ENCODE peak calls at places on chromosomes 1 and 21, in seven cellular contexts. L is left lung; U is activated CD8-positive, alpha-beta memory T cell treated with anti-CD3 and anti-CD28 coated beads for 1 hour; P is anterior cingulate cortex; H is T-helper 9 cell; F is posterior cingulate gyrus; N is dermis microvascular lymphatic vessel endothelial cell. J is an unnamed sample.

GRCh38 chr1:50603274-50604271 is 180.3 kb upstream of the DMRTA2 start:
- DNase-seq in N (peak), P (no peak), H (no peak), F (no peak), U (no peak), L (no peak), J (no peak)

GRCh38 chr1:14855278-14855677 is 256.8 kb downstream of the KAZN start:
- DNase-seq in L (no peak), P (no peak), U (no peak), H (no peak), N (no peak), F (no peak), J (no peak)

GRCh38 chr21:43985690-43986251 is 26.3 kb upstream of the TRAPPC10 start:
- DNase-seq in P (no peak), H (no peak), U (no peak), F (no peak), L (no peak), N (no peak), J (no peak)

GRCh38 chr1:119010201-119010600 is 22.1 kb upstream of the TBX15 start:
- DNase-seq in H (no peak), F (no peak), U (no peak), N (no peak), L (no peak), P (no peak), J (no peak)

GRCh38 chr1:54886724-54887664 is at the start of gene DHCR24:
- DNase-seq in L (peak), P (peak), F (peak), H (peak), U (peak), N (peak), J (peak)

GRCh38 chr1:38287036-38287435 is 240.4 kb upstream of the POU3F1 start:
- DNase-seq in H (no peak), P (no peak), L (no peak), U (no peak), F (no peak), N (no peak), J (no peak)

GRCh38 chr1:228860911-228861829 is 125.9 kb downstream of the RHOU start:
- DNase-seq in F (no peak), L (no peak), H (no peak), P (no peak), N (no peak), U (no peak), J (no peak)

GRCh38 chr1:47692196-47692595 is 254.4 kb downstream of the FOXD2 start:
- DNase-seq in H (no peak), F (no peak), U (no peak), P (no peak), N (no peak), L (no peak), J (no peak)

GRCh38 chr1:154448271-154448905 is 43.2 kb downstream of the IL6R start:
- DNase-seq in L (no peak), H (no peak), P (no peak), F (no peak), N (no peak), U (no peak), J (no peak)

GRCh38 chr1:58779837-58780585 is 3.8 kb downstream of the JUN start:
- DNase-seq in P (no peak), F (no peak), H (no peak), N (peak), U (no peak), L (peak), J (no peak)

GRCh38 chr21:31728191-31728590 is 3.7 kb downstream of the SCAF4 start:
- DNase-seq in P (no peak), F (no peak), H (no peak), U (no peak), N (no peak), L (no peak), J (no peak)

GRCh38 chr1:86154581-86155060 is 2.0 kb downstream of the COL24A1 start:
- DNase-seq in L (no peak), H (no peak), F (peak), N (no peak), P (no peak), U (no peak), J (no peak)

GRCh38 chr1:187985897-187986654 is 1157.3 kb downstream of the PLA2G4A start:
- DNase-seq in L (no peak), H (no peak), F (no peak), P (no peak), U (no peak), N (peak), J (no peak)

GRCh38 chr1:6094246-6094645 is 48.6 kb downstream of the KCNAB2 start:
- DNase-seq in H (no peak), U (no peak), P (no peak), L (no peak), N (no peak), F (no peak), J (no peak)

GRCh38 chr1:156368889-156369684 is at the start of gene RHBG:
- DNase-seq in F (no peak), H (no peak), L (peak), N (no peak), U (no peak), P (no peak), J (no peak)

GRCh38 chr1:183850852-183851251 is 45.9 kb downstream of the RGL1 start:
- DNase-seq in N (no peak), U (no peak), P (no peak), L (no peak), H (no peak), F (no peak), J (no peak)

GRCh38 chr1:18668750-18669404 is 38.2 kb downstream of the PAX7 start:
- DNase-seq in F (no peak), L (peak), P (no peak), U (no peak), N (no peak), H (no peak), J (no peak)

GRCh38 chr21:37435120-37435519 is 68.5 kb downstream of the DYRK1A start:
- DNase-seq in P (no peak), F (peak), H (no peak), N (peak), U (no peak), L (no peak), J (no peak)

GRCh38 chr1:161165742-161166668 is at the start of gene PPOX:
- DNase-seq in H (peak), P (peak), N (peak), F (peak), U (peak), L (peak), J (peak)

GRCh38 chr1:65395887-65396612 is 24.4 kb upstream of the LEPR start:
- DNase-seq in P (no peak), H (no peak), F (no peak), L (no peak), U (no peak), N (no peak), J (no peak)

GRCh38 chr1:206112600-206113301 is 4.4 kb downstream of the AVPR1B start:
- DNase-seq in L (peak), U (no peak), H (no peak), F (no peak), P (no peak), N (no peak), J (no peak)

GRCh38 chr21:45986316-45987051 is 4.9 kb downstream of the COL6A1 start:
- DNase-seq in F (no peak), P (no peak), U (no peak), H (no peak), N (no peak), L (peak), J (no peak)

GRCh38 chr1:6105218-6105679 is 59.6 kb downstream of the KCNAB2 start:
- DNase-seq in H (no peak), U (no peak), P (no peak), F (no peak), N (no peak), L (no peak), J (no peak)

GRCh38 chr1:108129999-108130398 is 70.1 kb downstream of the SLC25A24 start:
- DNase-seq in U (no peak), H (no peak), F (no peak), L (no peak), P (no peak), N (no peak), J (no peak)

GRCh38 chr1:59625388-59625787 is 189.4 kb upstream of the HOOK1 start:
- DNase-seq in N (no peak), H (no peak), U (no peak), P (no peak), L (no peak), F (no peak), J (no peak)

GRCh38 chr1:119779869-119780356 is 11.2 kb upstream of the HMGCS2 start:
- DNase-seq in U (no peak), P (no peak), L (peak), F (no peak), N (no peak), H (no peak), J (no peak)

GRCh38 chr1:228465571-228466146 is 21.5 kb upstream of the RNF187 start:
- DNase-seq in P (no peak), H (no peak), L (no peak), F (no peak), U (no peak), N (no peak), J (no peak)

GRCh38 chr1:9400425-9401079 is 107.9 kb downstream of the SPSB1 start:
- DNase-seq in P (no peak), U (no peak), L (no peak), N (no peak), F (no peak), H (no peak), J (no peak)

GRCh38 chr21:39384674-39385298 is 35.9 kb upstream of the HMGN1 start:
- DNase-seq in P (no peak), L (no peak), N (no peak), F (no peak), H (no peak), U (no peak), J (no peak)

GRCh38 chr1:93908394-93909145 is 660 bp downstream of the GCLM start:
- DNase-seq in H (peak), N (no peak), U (peak), P (no peak), F (peak), L (peak), J (peak)

GRCh38 chr1:99786751-99787501 is 20.5 kb upstream of the FRRS1 start:
- DNase-seq in H (no peak), P (no peak), N (no peak), L (no peak), U (no peak), F (no peak), J (no peak)

GRCh38 chr1:210125143-210125542 is 107.5 kb upstream of the SERTAD4 start:
- DNase-seq in F (no peak), P (no peak), L (no peak), H (no peak), U (no peak), N (no peak), J (no peak)

GRCh38 chr1:150869683-150870082 is 6.7 kb downstream of the ARNT start:
- DNase-seq in H (no peak), F (no peak), L (no peak), P (no peak), N (no peak), U (no peak), J (no peak)

GRCh38 chr1:207034998-207035397 is 2.4 kb upstream of the C1orf116 start:
- DNase-seq in U (no peak), H (no peak), N (no peak), P (no peak), L (no peak), F (no peak), J (no peak)

GRCh38 chr1:78627321-78627720 is 7.1 kb downstream of the IFI44L start:
- DNase-seq in N (no peak), P (no peak), H (no peak), U (no peak), L (no peak), F (no peak), J (no peak)

GRCh38 chr1:206890690-206891089 is 6.6 kb upstream of the IL24 start:
- DNase-seq in P (no peak), F (no peak), H (no peak), L (peak), U (no peak), N (peak), J (no peak)

GRCh38 chr1:47876587-47876963 is 120.6 kb downstream of the TRABD2B start:
- DNase-seq in U (no peak), L (no peak), H (no peak), P (no peak), F (no peak), N (no peak), J (no peak)

J was measured in stimulated activated CD8-positive, alpha-beta memory T cell treated with anti-CD3 and anti-CD28 coated beads, Interleukin-2, amount 100 ng/mL, for 1 hour.